ENCODE peak calls at places on chromosomes 13 and 19, in five cellular contexts. One of them, this sample, is unnamed.

GRCh38 chr19:50230379-50231351 is 27.2 kb downstream of the MYH14 start:
- DNase-seq in effector memory CD4-positive, alpha-beta T cell: no peak
- DNase-seq in hepatocyte: no peak
- DNase-seq in thoracic aorta: no peak
- DNase-seq in BE2C: no peak
- DNase-seq in this sample: no peak

GRCh38 chr13:35198821-35199220 is 256.8 kb downstream of the NBEA start:
- DNase-seq in effector memory CD4-positive, alpha-beta T cell: no peak
- DNase-seq in thoracic aorta: no peak
- DNase-seq in hepatocyte: no peak
- DNase-seq in BE2C: peak; percentile 20
- DNase-seq in this sample: no peak

GRCh38 chr19:55096061-55096701 is 20.5 kb downstream of the EPS8L1 start:
- DNase-seq in hepatocyte: no peak
- DNase-seq in thoracic aorta: no peak
- DNase-seq in effector memory CD4-positive, alpha-beta T cell: no peak
- DNase-seq in BE2C: no peak
- DNase-seq in this sample: peak; percentile 28

GRCh38 chr13:76829572-76830327 is 56.5 kb downstream of the KCTD12 start:
- DNase-seq in hepatocyte: no peak
- DNase-seq in effector memory CD4-positive, alpha-beta T cell: no peak
- DNase-seq in BE2C: no peak
- DNase-seq in thoracic aorta: no peak
- DNase-seq in this sample: no peak

GRCh38 chr19:1363599-1363998 is 20.1 kb upstream of the NDUFS7 start:
- DNase-seq in thoracic aorta: no peak
- DNase-seq in hepatocyte: no peak
- DNase-seq in BE2C: no peak
- DNase-seq in effector memory CD4-positive, alpha-beta T cell: no peak
- DNase-seq in this sample: no peak

GRCh38 chr13:104586010-104586746 is 1520.0 kb upstream of the SLC10A2 start:
- DNase-seq in BE2C: peak; percentile 34
- DNase-seq in effector memory CD4-positive, alpha-beta T cell: no peak
- DNase-seq in hepatocyte: peak; percentile 24
- DNase-seq in thoracic aorta: no peak
- DNase-seq in this sample: no peak

GRCh38 chr13:49304763-49305695 is 57.3 kb downstream of the CDADC1 start:
- DNase-seq in effector memory CD4-positive, alpha-beta T cell: no peak
- DNase-seq in hepatocyte: no peak
- DNase-seq in BE2C: no peak
- DNase-seq in thoracic aorta: no peak
- DNase-seq in this sample: no peak

GRCh38 chr13:24153979-24154378 is 6.5 kb upstream of the SPATA13 start:
- DNase-seq in thoracic aorta: no peak
- DNase-seq in hepatocyte: no peak
- DNase-seq in effector memory CD4-positive, alpha-beta T cell: no peak
- DNase-seq in BE2C: no peak
- DNase-seq in this sample: no peak

GRCh38 chr13:60311527-60311926 is 85.5 kb upstream of the TDRD3 start:
- DNase-seq in thoracic aorta: no peak
- DNase-seq in hepatocyte: no peak
- DNase-seq in BE2C: no peak
- DNase-seq in effector memory CD4-positive, alpha-beta T cell: no peak
- DNase-seq in this sample: no peak

GRCh38 chr19:4089400-4089908 is 22.8 kb upstream of the ZBTB7A start:
- DNase-seq in BE2C: no peak
- DNase-seq in thoracic aorta: no peak
- DNase-seq in effector memory CD4-positive, alpha-beta T cell: peak; percentile 34
- DNase-seq in hepatocyte: no peak
- DNase-seq in this sample: no peak

GRCh38 chr19:30441011-30441410 is 68.8 kb downstream of the ZNF536 start:
- DNase-seq in thoracic aorta: no peak
- DNase-seq in BE2C: no peak
- DNase-seq in effector memory CD4-positive, alpha-beta T cell: no peak
- DNase-seq in hepatocyte: no peak
- DNase-seq in this sample: no peak

GRCh38 chr13:110885966-110886365 is 28.9 kb downstream of the ANKRD10 start:
- DNase-seq in hepatocyte: no peak
- DNase-seq in thoracic aorta: no peak
- DNase-seq in BE2C: no peak
- DNase-seq in effector memory CD4-positive, alpha-beta T cell: no peak
- DNase-seq in this sample: no peak

GRCh38 chr13:52162279-52163101 is 3.1 kb upstream of the NEK3 start:
- DNase-seq in thoracic aorta: no peak
- DNase-seq in BE2C: no peak
- DNase-seq in effector memory CD4-positive, alpha-beta T cell: no peak
- DNase-seq in hepatocyte: no peak
- DNase-seq in this sample: no peak

GRCh38 chr13:57969961-57970360 is 338.4 kb downstream of the PCDH17 start:
- DNase-seq in BE2C: no peak
- DNase-seq in effector memory CD4-positive, alpha-beta T cell: no peak
- DNase-seq in thoracic aorta: no peak
- DNase-seq in hepatocyte: no peak
- DNase-seq in this sample: no peak

GRCh38 chr13:66585669-66586203 is 644.4 kb downstream of the PCDH9 start:
- DNase-seq in hepatocyte: no peak
- DNase-seq in effector memory CD4-positive, alpha-beta T cell: no peak
- DNase-seq in thoracic aorta: no peak
- DNase-seq in BE2C: no peak
- DNase-seq in this sample: no peak

GRCh38 chr19:10987621-10988297 is 26.9 kb downstream of the SMARCA4 start:
- DNase-seq in thoracic aorta: no peak
- DNase-seq in hepatocyte: no peak
- DNase-seq in effector memory CD4-positive, alpha-beta T cell: no peak
- DNase-seq in BE2C: no peak
- DNase-seq in this sample: no peak

GRCh38 chr19:34343751-34344150 is 21.2 kb upstream of the GPI start:
- DNase-seq in thoracic aorta: no peak
- DNase-seq in BE2C: no peak
- DNase-seq in effector memory CD4-positive, alpha-beta T cell: no peak
- DNase-seq in hepatocyte: no peak
- DNase-seq in this sample: no peak

GRCh38 chr13:48783831-48784230 is 130.1 kb downstream of the CYSLTR2 start:
- DNase-seq in effector memory CD4-positive, alpha-beta T cell: no peak
- DNase-seq in hepatocyte: no peak
- DNase-seq in BE2C: no peak
- DNase-seq in thoracic aorta: no peak
- DNase-seq in this sample: no peak

GRCh38 chr19:35278578-35279284 is 3.6 kb upstream of the HAMP start:
- DNase-seq in thoracic aorta: no peak
- DNase-seq in BE2C: no peak
- DNase-seq in hepatocyte: no peak
- DNase-seq in effector memory CD4-positive, alpha-beta T cell: no peak
- DNase-seq in this sample: no peak

GRCh38 chr19:4399871-4400768 is at the start of gene SH3GL1:
- DNase-seq in thoracic aorta: peak; percentile 85
- DNase-seq in hepatocyte: peak; percentile 96
- DNase-seq in BE2C: peak; percentile 91
- DNase-seq in effector memory CD4-positive, alpha-beta T cell: peak; percentile 90
- DNase-seq in this sample: peak; percentile 88

GRCh38 chr19:48397636-48398328 is 4.3 kb downstream of the GRIN2D start:
- DNase-seq in thoracic aorta: no peak
- DNase-seq in BE2C: no peak
- DNase-seq in effector memory CD4-positive, alpha-beta T cell: no peak
- DNase-seq in hepatocyte: no peak
- DNase-seq in this sample: no peak

GRCh38 chr13:98273824-98274786 is 97.0 kb upstream of the RNF113B start:
- DNase-seq in hepatocyte: no peak
- DNase-seq in effector memory CD4-positive, alpha-beta T cell: no peak
- DNase-seq in BE2C: peak; percentile 33
- DNase-seq in thoracic aorta: no peak
- DNase-seq in this sample: no peak

GRCh38 chr13:108272333-108272732 is 2.8 kb downstream of the TNFSF13B start:
- DNase-seq in thoracic aorta: no peak
- DNase-seq in hepatocyte: no peak
- DNase-seq in BE2C: no peak
- DNase-seq in effector memory CD4-positive, alpha-beta T cell: no peak
- DNase-seq in this sample: no peak

GRCh38 chr19:7928741-7929701 is 3.1 kb upstream of the CTXN1 start:
- DNase-seq in thoracic aorta: no peak
- DNase-seq in hepatocyte: peak; percentile 75
- DNase-seq in BE2C: peak; percentile 81
- DNase-seq in effector memory CD4-positive, alpha-beta T cell: peak; percentile 69
- DNase-seq in this sample: peak; percentile 74

GRCh38 chr19:7191946-7192691 is 102.1 kb downstream of the INSR start:
- DNase-seq in thoracic aorta: no peak
- DNase-seq in hepatocyte: no peak
- DNase-seq in BE2C: no peak
- DNase-seq in effector memory CD4-positive, alpha-beta T cell: no peak
- DNase-seq in this sample: no peak

GRCh38 chr13:40974460-40975407 is 44.4 kb downstream of the ELF1 start:
- DNase-seq in hepatocyte: peak; percentile 58
- DNase-seq in BE2C: peak; percentile 12
- DNase-seq in effector memory CD4-positive, alpha-beta T cell: peak; percentile 39
- DNase-seq in thoracic aorta: no peak
- DNase-seq in this sample: no peak

GRCh38 chr19:33302175-33302973 is at the start of gene CEBPA:
- DNase-seq in thoracic aorta: no peak
- DNase-seq in effector memory CD4-positive, alpha-beta T cell: peak; percentile 40
- DNase-seq in hepatocyte: peak; percentile 97
- DNase-seq in BE2C: peak; percentile 91
- DNase-seq in this sample: peak; percentile 88

GRCh38 chr13:99155821-99156220 is 44.8 kb upstream of the UBAC2 start:
- DNase-seq in thoracic aorta: no peak
- DNase-seq in hepatocyte: no peak
- DNase-seq in effector memory CD4-positive, alpha-beta T cell: no peak
- DNase-seq in BE2C: no peak
- DNase-seq in this sample: no peak

GRCh38 chr13:97911311-97912138 is 42.0 kb upstream of the IPO5 start:
- DNase-seq in hepatocyte: peak; percentile 15
- DNase-seq in thoracic aorta: no peak
- DNase-seq in effector memory CD4-positive, alpha-beta T cell: no peak
- DNase-seq in BE2C: peak; percentile 25
- DNase-seq in this sample: no peak

GRCh38 chr13:59681630-59682311 is 482.0 kb downstream of the DIAPH3 start:
- DNase-seq in thoracic aorta: no peak
- DNase-seq in BE2C: no peak
- DNase-seq in effector memory CD4-positive, alpha-beta T cell: no peak
- DNase-seq in hepatocyte: no peak
- DNase-seq in this sample: no peak

GRCh38 chr13:36275190-36276002 is 22.2 kb downstream of the CCDC169 start:
- DNase-seq in hepatocyte: peak; percentile 83
- DNase-seq in BE2C: peak; percentile 61
- DNase-seq in thoracic aorta: no peak
- DNase-seq in effector memory CD4-positive, alpha-beta T cell: no peak
- DNase-seq in this sample: no peak

GRCh38 chr13:24627864-24628418 is 52.3 kb upstream of the ATP12A start:
- DNase-seq in thoracic aorta: no peak
- DNase-seq in effector memory CD4-positive, alpha-beta T cell: no peak
- DNase-seq in hepatocyte: no peak
- DNase-seq in BE2C: no peak
- DNase-seq in this sample: no peak

GRCh38 chr13:112680741-112681360 is 9.0 kb upstream of the ATP11A start:
- DNase-seq in thoracic aorta: no peak
- DNase-seq in hepatocyte: peak; percentile 4
- DNase-seq in effector memory CD4-positive, alpha-beta T cell: no peak
- DNase-seq in BE2C: no peak
- DNase-seq in this sample: no peak

GRCh38 chr13:50916701-50917184 is 7.2 kb downstream of the RNASEH2B start:
- DNase-seq in hepatocyte: no peak
- DNase-seq in thoracic aorta: no peak
- DNase-seq in effector memory CD4-positive, alpha-beta T cell: no peak
- DNase-seq in BE2C: no peak
- DNase-seq in this sample: no peak

GRCh38 chr19:47419037-47419783 is at the start of gene MEIS3:
- DNase-seq in BE2C: no peak
- DNase-seq in effector memory CD4-positive, alpha-beta T cell: no peak
- DNase-seq in thoracic aorta: no peak
- DNase-seq in hepatocyte: no peak
- DNase-seq in this sample: no peak

GRCh38 chr19:40932008-40932959 is 50.3 kb upstream of the CYP2A7 start:
- DNase-seq in BE2C: no peak
- DNase-seq in thoracic aorta: no peak
- DNase-seq in effector memory CD4-positive, alpha-beta T cell: no peak
- DNase-seq in hepatocyte: peak; percentile 41
- DNase-seq in this sample: no peak

GRCh38 chr19:40933025-40933424 is 51.0 kb upstream of the CYP2A7 start:
- DNase-seq in BE2C: no peak
- DNase-seq in hepatocyte: no peak
- DNase-seq in thoracic aorta: no peak
- DNase-seq in effector memory CD4-positive, alpha-beta T cell: no peak
- DNase-seq in this sample: no peak

GRCh38 chr19:40923934-40924391 is 41.9 kb upstream of the CYP2A7 start:
- DNase-seq in thoracic aorta: no peak
- DNase-seq in hepatocyte: peak; percentile 51
- DNase-seq in BE2C: no peak
- DNase-seq in effector memory CD4-positive, alpha-beta T cell: no peak
- DNase-seq in this sample: no peak

GRCh38 chr19:40927567-40927966 is 45.5 kb upstream of the CYP2A7 start:
- DNase-seq in hepatocyte: no peak
- DNase-seq in BE2C: no peak
- DNase-seq in thoracic aorta: no peak
- DNase-seq in effector memory CD4-positive, alpha-beta T cell: no peak
- DNase-seq in this sample: no peak

GRCh38 chr19:40928859-40929258 is 46.8 kb upstream of the CYP2A7 start:
- DNase-seq in effector memory CD4-positive, alpha-beta T cell: no peak
- DNase-seq in hepatocyte: peak; percentile 32
- DNase-seq in thoracic aorta: no peak
- DNase-seq in BE2C: no peak
- DNase-seq in this sample: no peak
- H3K4me1 ChIP-seq in effector memory CD4-positive, alpha-beta T cell: no peaks in the 10 kb centered on the region
- H3K4me1 ChIP-seq in hepatocyte: peaks cover 16% of the 10 kb centered on the region
- H3K4me1 ChIP-seq in thoracic aorta: no peaks in the 10 kb centered on the region
- H3K4me1 ChIP-seq in BE2C: no peaks in the 10 kb centered on the region
- H3K4me1 ChIP-seq in this sample: no peaks in the 10 kb centered on the region

GRCh38 chr13:46631184-46631542 is 78.2 kb downstream of the LRCH1 start:
- DNase-seq in thoracic aorta: no peak
- DNase-seq in hepatocyte: no peak
- DNase-seq in effector memory CD4-positive, alpha-beta T cell: no peak
- DNase-seq in BE2C: no peak
- DNase-seq in this sample: no peak
- H3K4me1 ChIP-seq in thoracic aorta: peaks cover 28% of the 10 kb centered on the region
- H3K4me1 ChIP-seq in hepatocyte: peaks cover 25% of the 10 kb centered on the region
- H3K4me1 ChIP-seq in effector memory CD4-positive, alpha-beta T cell: peaks cover 6% of the 10 kb centered on the region
- H3K4me1 ChIP-seq in BE2C: peaks cover 53% of the 10 kb centered on the region
- H3K4me1 ChIP-seq in this sample: peaks cover 10% of the 10 kb centered on the region

DNA sequence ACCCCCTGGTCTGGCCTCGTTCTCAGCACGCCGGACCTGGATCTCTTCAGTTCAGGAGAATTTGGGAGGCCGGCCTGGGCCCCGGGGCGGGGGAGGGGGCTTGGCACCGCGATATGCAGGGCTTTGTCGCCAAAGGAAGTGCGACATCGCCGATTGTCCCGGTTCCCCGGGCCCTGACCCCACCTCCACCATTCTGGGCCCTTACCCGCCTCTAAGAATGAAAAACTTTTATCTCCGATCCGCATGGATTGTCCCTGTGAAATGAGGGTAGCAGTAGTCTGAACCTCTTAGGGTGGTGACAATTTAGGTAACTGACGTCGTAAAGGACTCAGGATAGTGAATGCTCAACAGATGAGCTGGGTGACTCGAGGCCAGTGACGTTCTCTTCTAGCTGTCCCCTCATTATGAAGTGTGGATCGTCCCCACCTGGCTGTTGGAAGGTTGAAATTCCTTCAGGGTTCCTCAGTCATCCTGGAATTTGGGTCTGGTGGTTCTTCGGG is 649 bp downstream of the DDA1 start:
- DNase-seq in BE2C: no peak
- DNase-seq in effector memory CD4-positive, alpha-beta T cell: peak; percentile 16
- DNase-seq in hepatocyte: no peak
- DNase-seq in thoracic aorta: no peak
- DNase-seq in this sample: no peak
- H3K4me1 ChIP-seq in BE2C: no peaks in the 10 kb centered on the region
- H3K4me1 ChIP-seq in effector memory CD4-positive, alpha-beta T cell: peaks cover 26% of the 10 kb centered on the region
- H3K4me1 ChIP-seq in hepatocyte: peaks cover 23% of the 10 kb centered on the region
- H3K4me1 ChIP-seq in thoracic aorta: peaks cover 23% of the 10 kb centered on the region
- H3K4me1 ChIP-seq in this sample: peaks cover 34% of the 10 kb centered on the region

GRCh38 chr13:30143671-30144400 is 163.5 kb downstream of the KATNAL1 start:
- DNase-seq in BE2C: no peak
- DNase-seq in thoracic aorta: no peak
- DNase-seq in effector memory CD4-positive, alpha-beta T cell: no peak
- DNase-seq in hepatocyte: peak; percentile 21
- DNase-seq in this sample: no peak
- H3K4me1 ChIP-seq in BE2C: peaks cover 6% of the 10 kb centered on the region
- H3K4me1 ChIP-seq in thoracic aorta: peaks cover 7% of the 10 kb centered on the region
- H3K4me1 ChIP-seq in effector memory CD4-positive, alpha-beta T cell: peaks cover 61% of the 10 kb centered on the region
- H3K4me1 ChIP-seq in hepatocyte: peaks cover 15% of the 10 kb centered on the region
- H3K4me1 ChIP-seq in this sample: no peaks in the 10 kb centered on the region